ENCODE peak calls at places on chromosomes 5 and 9, in nine cellular contexts. Q, O, X, R, S, V, B, E and I are unnamed samples.
A peak's percentile ranks its signal among the peaks of the same experiment; 100 is the strongest.

GRCh38 chr5:66891184-66891925 is 295.2 kb downstream of the MAST4 start:
- DNase-seq in Q (no peak), O (no peak), X (peak; percentile 55), R (no peak), S (no peak), V (peak; percentile 18), B (no peak), E (peak; percentile 12), I (peak; percentile 41)

GRCh38 chr5:32753765-32754164 is 42.6 kb downstream of the NPR3 start:
- DNase-seq in Q (no peak), O (no peak), X (no peak), R (no peak), S (no peak), V (peak; percentile 7), B (no peak), E (no peak), I (no peak)

GRCh38 chr5:16666861-16667481 is 50.2 kb upstream of the RETREG1 start:
- DNase-seq in Q (no peak), O (peak; percentile 61), X (peak; percentile 56), R (peak; percentile 66), S (peak; percentile 54), V (no peak), B (peak; percentile 22), E (no peak), I (peak; percentile 57)

GRCh38 chr5:146071171-146071570 is 34.2 kb downstream of the PLAC8L1 start:
- DNase-seq in Q (no peak), O (no peak), X (no peak), R (no peak), S (no peak), V (no peak), B (no peak), E (no peak), I (no peak)

GRCh38 chr5:143521891-143522290 is 118.4 kb upstream of the NR3C1 start:
- DNase-seq in Q (no peak), O (no peak), X (no peak), R (no peak), S (no peak), V (peak; percentile 52), B (no peak), E (no peak), I (no peak)

GRCh38 chr5:26578002-26578401 is 460.4 kb downstream of the CDH9 start:
- DNase-seq in Q (no peak), O (no peak), X (no peak), R (no peak), S (no peak), V (no peak), B (no peak), E (no peak), I (no peak)

GRCh38 chr5:137995077-137995746 is 37.7 kb downstream of the FAM13B start:
- DNase-seq in Q (no peak), O (no peak), X (no peak), R (no peak), S (no peak), V (peak; percentile 54), B (no peak), E (no peak), I (no peak)

GRCh38 chr5:167792538-167792937 is 498.9 kb upstream of the WWC1 start:
- DNase-seq in Q (no peak), O (no peak), X (no peak), R (no peak), S (no peak), V (peak; percentile 41), B (no peak), E (no peak), I (no peak)

GRCh38 chr5:177271113-177271512 is 32.4 kb downstream of the RAB24 start:
- DNase-seq in Q (no peak), O (no peak), X (no peak), R (no peak), S (no peak), V (no peak), B (no peak), E (no peak), I (no peak)

GRCh38 chr5:157046041-157046440 is 12.9 kb downstream of the HAVCR1 start:
- DNase-seq in Q (peak; percentile 28), O (peak; percentile 71), X (peak; percentile 45), R (no peak), S (peak; percentile 39), V (peak; percentile 37), B (peak; percentile 86), E (peak; percentile 65), I (peak; percentile 51)

GRCh38 chr5:60856059-60856458 is 12.0 kb upstream of the ELOVL7 start:
- DNase-seq in Q (no peak), O (no peak), X (no peak), R (no peak), S (no peak), V (no peak), B (no peak), E (no peak), I (no peak)

GRCh38 chr5:133511653-133512235 is 100.6 kb downstream of the FSTL4 start:
- DNase-seq in Q (no peak), O (peak; percentile 19), X (no peak), R (no peak), S (no peak), V (no peak), B (no peak), E (no peak), I (no peak)

GRCh38 chr5:163766936-163767670 is 261.7 kb downstream of the MAT2B start:
- DNase-seq in Q (no peak), O (no peak), X (no peak), R (no peak), S (no peak), V (no peak), B (no peak), E (no peak), I (no peak)

GRCh38 chr5:5619546-5619945 is 197.1 kb downstream of the ICE1 start:
- DNase-seq in Q (no peak), O (no peak), X (no peak), R (no peak), S (no peak), V (no peak), B (peak; percentile 53), E (no peak), I (no peak)

GRCh38 chr9:95508968-95509850 is 7.6 kb downstream of the PTCH1 start:
- DNase-seq in Q (peak; percentile 69), O (peak; percentile 94), X (peak; percentile 86), R (peak; percentile 71), S (peak; percentile 81), V (peak; percentile 91), B (peak; percentile 88), E (peak; percentile 96), I (peak; percentile 89)
- H3K27ac ChIP-seq in Q (peak overlapping the region; percentile 58), O (peak overlapping the region; percentile 98), X (peak overlapping the region; percentile 90), R (peak overlapping the region; percentile 45), S (peak overlapping the region; percentile 95), V (peak overlapping the region; percentile 81), B (peak overlapping the region; percentile 90), E (peak overlapping the region; percentile 100), I (peak overlapping the region; percentile 85)

DNA sequence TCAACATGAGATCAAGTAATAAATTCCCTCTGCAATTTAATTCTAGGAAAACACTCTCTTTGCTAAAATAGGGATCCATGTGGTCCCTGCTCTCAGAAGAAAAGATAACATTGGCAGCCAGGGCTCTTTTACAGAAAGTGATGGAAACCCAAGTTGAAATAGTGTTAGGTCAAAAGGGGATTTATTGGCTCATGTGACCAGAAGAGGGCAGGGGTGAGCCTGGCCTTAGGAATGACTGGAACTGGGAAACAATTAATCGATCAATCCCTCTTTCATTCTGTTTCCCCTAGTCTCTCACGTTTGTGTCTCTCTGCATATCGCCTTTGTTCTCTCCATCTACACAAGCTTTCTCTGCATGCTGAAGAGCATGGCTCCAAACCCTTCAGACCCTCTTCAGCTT is 58.3 kb upstream of the ALDH1B1 start:
- DNase-seq in Q (no peak), O (peak; percentile 76), X (no peak), R (no peak), S (peak; percentile 13), V (no peak), B (no peak), E (no peak), I (no peak)
- TF ChIP-seq CTCF in Q (peak; percentile 46), O (peak; percentile 88), X (peak; percentile 23), R (no peak), S (no peak), V (peak; percentile 21), B (no peak), E (no peak), I (no peak)

GRCh38 chr5:59081693-59082092 is 498.8 kb downstream of the RAB3C start:
- DNase-seq in Q (no peak), O (no peak), X (no peak), R (no peak), S (no peak), V (no peak), B (no peak), E (no peak), I (no peak)

DNA sequence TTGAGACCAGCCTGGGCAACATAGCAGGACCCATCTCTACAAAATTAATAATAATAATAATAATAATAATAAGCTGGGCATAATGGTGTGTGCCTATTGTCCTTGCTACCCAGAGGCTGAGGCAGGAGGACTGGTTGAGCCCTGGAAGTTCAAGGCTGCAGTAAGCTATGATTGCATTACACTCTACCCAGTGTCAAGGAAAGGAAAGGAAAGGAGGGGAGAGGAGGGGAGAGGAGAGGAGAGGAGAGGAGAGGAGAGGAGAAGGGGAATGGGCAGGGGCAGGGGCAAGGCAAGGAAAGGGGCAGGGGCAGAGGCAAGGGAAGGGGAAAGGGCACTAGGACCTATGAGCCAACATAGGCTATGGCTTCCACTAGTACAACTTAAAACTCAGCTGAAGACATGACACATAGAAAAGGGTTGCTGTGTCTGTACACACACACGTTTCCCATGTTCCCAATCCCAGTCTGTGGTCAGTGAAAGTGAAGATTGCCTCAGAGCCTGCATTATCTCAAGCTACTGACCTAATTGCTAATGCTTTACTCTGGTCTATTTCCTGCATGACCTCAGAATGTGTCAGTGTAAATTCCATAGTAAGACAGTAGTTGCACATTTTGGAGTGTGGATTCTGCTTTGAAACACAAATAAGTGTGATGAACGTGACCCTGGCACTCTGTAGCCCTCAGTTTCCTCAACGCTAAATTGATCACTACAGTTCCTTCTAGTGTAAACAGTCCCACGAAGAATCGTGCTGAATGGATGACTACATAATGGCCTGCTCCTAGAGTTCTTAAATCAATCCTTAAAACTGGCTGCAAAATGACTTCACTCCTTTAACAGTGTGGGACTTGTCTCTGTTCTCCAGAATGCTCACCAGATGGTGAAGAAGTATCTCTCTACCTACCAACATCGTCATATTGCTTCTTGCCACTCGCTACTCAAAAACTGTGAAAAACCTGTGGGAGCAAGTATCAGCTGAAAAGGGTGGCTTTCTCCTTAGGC is 497.0 kb downstream of the RAB3C start:
- DNase-seq in Q (no peak), O (no peak), X (no peak), R (no peak), S (no peak), V (peak; percentile 93), B (no peak), E (peak; percentile 73), I (no peak)
- H3K27ac ChIP-seq in Q (no peak overlapping the region), O (no peak overlapping the region), X (peak overlapping the region; percentile 3), R (no peak overlapping the region), S (no peak overlapping the region), V (peak overlapping the region; percentile 26), B (peak overlapping the region; percentile 35), E (peak overlapping the region; percentile 78), I (no peak overlapping the region)

DNA sequence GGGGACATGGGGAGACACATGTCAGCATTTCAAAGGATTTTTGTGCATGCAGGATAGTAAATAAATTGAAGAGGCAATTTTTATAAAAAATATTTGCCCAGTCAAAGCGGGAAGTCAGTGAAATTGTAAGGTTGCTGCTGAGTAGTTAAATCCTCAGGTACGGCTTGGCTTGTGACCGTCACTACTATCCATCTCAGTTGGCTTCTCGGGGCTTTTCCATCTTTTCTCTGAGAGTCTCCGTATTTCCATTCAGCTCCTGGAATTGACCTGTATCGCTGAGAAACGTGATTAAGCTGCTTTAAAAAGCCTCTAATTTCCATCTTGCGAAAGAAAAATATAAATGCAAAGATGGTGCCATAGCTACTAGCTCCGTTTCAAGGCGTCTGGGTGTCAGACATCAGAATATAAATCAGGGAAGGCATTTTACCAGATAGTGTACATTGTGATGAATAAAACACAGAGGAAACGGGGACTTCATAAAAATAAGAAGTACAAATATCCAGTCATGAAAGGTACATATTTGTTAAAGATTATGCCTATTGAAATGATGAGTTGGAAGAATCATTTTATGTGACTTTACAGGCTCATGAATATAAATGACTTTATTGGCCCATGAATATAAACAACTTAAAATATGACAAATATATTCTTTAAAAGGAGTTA is 52.8 kb upstream of the VCAN start:
- DNase-seq in Q (no peak), O (no peak), X (no peak), R (no peak), S (no peak), V (no peak), B (no peak), E (no peak), I (no peak)
- TF ChIP-seq CTCF in Q (no peak), O (no peak), X (no peak), R (no peak), S (no peak), V (no peak), B (no peak), E (no peak), I (no peak)